ENCODE peak calls at places on chromosome 13, in nine cellular contexts. H is activated T-cell treated with anti-CD3 and anti-CD28 coated beads for 48 hours, W is suprapubic skin, D is memory B cell, P is GF-D8, U is fibroblast of gingiva, T is Calu3, J is GM19239, X is mesendoderm. L is an unnamed sample.

GRCh38 chr13:94395889-94396288 is 83.6 kb downstream of the DCT start:
- DNase-seq in X (no peak), H (no peak), U (no peak), T (no peak), W (no peak), J (no peak), D (no peak), P (no peak), L (no peak)

GRCh38 chr13:113817860-113818691 is 45.8 kb downstream of the GAS6 start:
- DNase-seq in W (no peak), X (no peak), T (no peak), J (no peak), H (no peak), P (no peak), U (no peak), D (no peak), L (no peak)

GRCh38 chr13:99522288-99522687 is 21.0 kb downstream of the TM9SF2 start:
- DNase-seq in D (no peak), X (no peak), W (no peak), T (no peak), U (peak), H (no peak), J (no peak), P (no peak), L (no peak)

GRCh38 chr13:42007844-42008243 is 40.6 kb upstream of the DGKH start:
- DNase-seq in W (no peak), U (no peak), P (no peak), D (no peak), T (no peak), X (no peak), H (no peak), J (no peak), L (no peak)

GRCh38 chr13:113905942-113906341 is 42.1 kb upstream of the GAS6 start:
- DNase-seq in J (no peak), P (no peak), D (no peak), T (no peak), H (no peak), U (no peak), W (no peak), X (no peak), L (no peak)

GRCh38 chr13:25602206-25602605 is 230.4 kb downstream of the ATP8A2 start:
- DNase-seq in W (no peak), X (peak), H (no peak), U (no peak), D (no peak), P (no peak), T (no peak), J (no peak), L (no peak)

GRCh38 chr13:36454121-36454520 is 21.8 kb downstream of the CCNA1 start:
- DNase-seq in U (no peak), T (no peak), H (no peak), D (no peak), J (no peak), X (no peak), P (no peak), W (no peak), L (no peak)

GRCh38 chr13:48155850-48156249 is 60.9 kb upstream of the MED4 start:
- DNase-seq in J (no peak), X (no peak), D (no peak), H (no peak), W (no peak), P (peak), T (no peak), U (peak), L (no peak)

GRCh38 chr13:85900521-85900920 is 101.3 kb upstream of the SLITRK6 start:
- DNase-seq in U (no peak), T (no peak), X (no peak), D (no peak), P (no peak), H (no peak), J (no peak), W (no peak), L (no peak)

GRCh38 chr13:111864566-111864965 is 202.4 kb upstream of the SOX1 start:
- DNase-seq in H (no peak), W (no peak), U (no peak), J (no peak), X (no peak), T (no peak), D (no peak), P (no peak), L (no peak)

GRCh38 chr13:24253520-24254150 is 55.7 kb upstream of the C1QTNF9 start:
- DNase-seq in H (no peak), T (no peak), P (peak), X (no peak), J (no peak), W (no peak), D (no peak), U (no peak), L (no peak)

GRCh38 chr13:50685491-50685890 is 158.0 kb downstream of the DLEU7 start:
- DNase-seq in J (no peak), D (no peak), U (no peak), W (peak), H (no peak), X (peak), T (peak), P (no peak), L (peak)

GRCh38 chr13:106537521-106537920 is 2.1 kb upstream of the EFNB2 start:
- DNase-seq in X (no peak), W (no peak), T (no peak), U (no peak), D (no peak), P (no peak), J (no peak), H (no peak), L (no peak)

GRCh38 chr13:54852831-54853230 is 1824.2 kb downstream of the OLFM4 start:
- DNase-seq in P (no peak), H (no peak), U (no peak), T (no peak), J (no peak), W (no peak), X (no peak), D (no peak), L (no peak)

GRCh38 chr13:109790951-109791605 is 4.7 kb upstream of the IRS2 start:
- DNase-seq in D (no peak), X (peak), W (no peak), T (no peak), H (no peak), J (no peak), U (peak), P (peak), L (peak)

GRCh38 chr13:24076124-24076523 is 84.4 kb upstream of the SPATA13 start:
- DNase-seq in T (peak), P (no peak), U (peak), J (no peak), H (no peak), D (no peak), X (no peak), W (no peak), L (no peak)

GRCh38 chr13:103803349-103803748 is 737.1 kb upstream of the SLC10A2 start:
- DNase-seq in D (no peak), J (no peak), W (no peak), H (no peak), U (no peak), T (no peak), X (no peak), P (no peak), L (peak)

GRCh38 chr13:46633416-46633815 is 80.4 kb downstream of the LRCH1 start:
- DNase-seq in T (no peak), U (peak), X (peak), D (no peak), P (no peak), H (no peak), W (no peak), J (no peak), L (no peak)

GRCh38 chr13:79679334-79679733 is 198.4 kb downstream of the NDFIP2 start:
- DNase-seq in P (peak), X (peak), T (peak), J (peak), U (peak), D (peak), H (peak), W (peak), L (peak)

GRCh38 chr13:94431569-94431968 is 47.9 kb downstream of the DCT start:
- DNase-seq in W (no peak), T (no peak), J (no peak), D (no peak), P (no peak), X (no peak), U (peak), H (no peak), L (no peak)

GRCh38 chr13:90436697-90437096 is 910.8 kb upstream of the MIR17HG start:
- DNase-seq in D (no peak), W (no peak), U (no peak), P (no peak), X (no peak), J (no peak), T (no peak), H (no peak), L (no peak)

GRCh38 chr13:97856001-97856675 is 97.3 kb upstream of the IPO5 start:
- DNase-seq in T (no peak), P (no peak), U (peak), W (peak), X (peak), H (no peak), J (no peak), D (no peak), L (no peak)

GRCh38 chr13:52851153-52851962 is 2.9 kb upstream of the PCDH8 start:
- DNase-seq in J (no peak), T (peak), D (no peak), X (peak), U (no peak), P (no peak), W (no peak), H (no peak), L (peak)

GRCh38 chr13:41017153-41017552 is 2.0 kb downstream of the ELF1 start:
- DNase-seq in P (no peak), D (peak), U (no peak), J (no peak), X (no peak), W (no peak), T (peak), H (no peak), L (no peak)

GRCh38 chr13:25881946-25882574 is 169.8 kb downstream of the SHISA2 start:
- DNase-seq in X (peak), T (no peak), U (peak), P (no peak), J (no peak), H (no peak), W (no peak), D (no peak), L (peak)

GRCh38 chr13:100789481-100789880 is 114.9 kb upstream of the TMTC4 start:
- DNase-seq in X (no peak), D (no peak), J (no peak), W (no peak), P (no peak), U (no peak), T (no peak), H (no peak), L (no peak)

GRCh38 chr13:82011355-82011754 is 1670.4 kb upstream of the SPRY2 start:
- DNase-seq in U (no peak), W (no peak), J (no peak), P (no peak), T (no peak), H (no peak), X (peak), D (no peak), L (no peak)

GRCh38 chr13:99083976-99084375 is 106.1 kb upstream of the DOCK9 start:
- DNase-seq in T (no peak), W (no peak), D (no peak), H (no peak), U (no peak), P (no peak), J (no peak), X (no peak), L (no peak)

GRCh38 chr13:94886191-94886590 is 173.8 kb upstream of the SOX21 start:
- DNase-seq in W (no peak), P (no peak), J (no peak), D (no peak), X (no peak), U (no peak), H (no peak), T (no peak), L (no peak)

GRCh38 chr13:47934371-47934770 is 66.7 kb downstream of the SUCLA2 start:
- DNase-seq in J (no peak), W (no peak), H (no peak), T (no peak), U (no peak), X (peak), D (no peak), P (no peak), L (no peak)